ENCODE peak calls at places on chromosomes 11 and 22, in ten cellular contexts. H is HL-60; B is Calu3; Q is stomach; G is HFF-Myc; J is choroid plexus epithelial cell; U is lower lobe of right lung; A is CD8-positive, alpha-beta T cell; Y is BJ; F is right lobe of liver. L is an unnamed sample.

GRCh38 chr11:84420261-84420660 is 1134.1 kb upstream of the CCDC90B start:
- DNase-seq in H (no peak), Q (no peak), J (peak), B (no peak), A (no peak), U (no peak), G (no peak), Y (no peak), F (no peak), L (no peak)

GRCh38 chr11:69498614-69499175 is 17.2 kb downstream of the LINC01488 start:
- DNase-seq in Q (no peak), A (no peak), B (no peak), J (no peak), F (peak), U (peak), G (no peak), Y (no peak), H (no peak), L (no peak)

GRCh38 chr11:104783241-104783640 is 115.0 kb downstream of the CASP12 start:
- DNase-seq in Q (no peak), J (no peak), G (no peak), Y (no peak), F (no peak), U (no peak), B (no peak), H (no peak), A (no peak), L (no peak)

GRCh38 chr11:131408011-131408640 is 37.7 kb downstream of the NTM start:
- DNase-seq in Q (peak), J (peak), B (no peak), Y (peak), A (no peak), F (no peak), G (no peak), H (peak), U (no peak), L (no peak)

GRCh38 chr11:1283906-1284305 is 25.5 kb downstream of the TOLLIP start:
- DNase-seq in H (no peak), G (no peak), F (peak), Q (no peak), B (no peak), U (peak), J (no peak), Y (no peak), A (no peak), L (no peak)

GRCh38 chr22:35537252-35537651 is 3.4 kb upstream of the RASD2 start:
- DNase-seq in G (no peak), H (no peak), U (no peak), B (no peak), F (no peak), Y (no peak), Q (no peak), J (no peak), A (no peak), L (no peak)

GRCh38 chr11:2084721-2085120 is 54.5 kb downstream of the IGF2 start:
- DNase-seq in H (no peak), B (no peak), U (no peak), A (no peak), F (no peak), G (no peak), J (no peak), Y (no peak), Q (peak), L (no peak)

GRCh38 chr11:1873048-1873812 is 18.5 kb downstream of the PRR33 start:
- DNase-seq in U (peak), H (no peak), Y (no peak), J (peak), B (no peak), F (peak), Q (no peak), A (no peak), G (no peak), L (peak)

GRCh38 chr22:42596376-42596775 is 18.3 kb downstream of the POLDIP3 start:
- DNase-seq in H (no peak), U (no peak), F (no peak), G (no peak), Q (no peak), A (no peak), J (peak), Y (no peak), B (no peak), L (no peak)

GRCh38 chr22:49621601-49622210 is 206.0 kb downstream of the BRD1 start:
- DNase-seq in A (no peak), U (no peak), J (no peak), Q (no peak), F (peak), Y (no peak), B (no peak), G (no peak), H (no peak), L (no peak)

GRCh38 chr11:32396991-32397390 is 38.3 kb downstream of the WT1 start:
- DNase-seq in A (no peak), H (no peak), B (no peak), Y (no peak), F (no peak), U (no peak), G (no peak), J (peak), Q (no peak), L (no peak)

GRCh38 chr22:24165673-24166072 is 15.6 kb upstream of the SUSD2 start:
- DNase-seq in J (no peak), A (no peak), Y (no peak), G (no peak), Q (no peak), H (no peak), U (no peak), F (no peak), B (no peak), L (no peak)

GRCh38 chr11:73087730-73088129 is 54.4 kb downstream of the FCHSD2 start:
- DNase-seq in B (no peak), A (no peak), J (peak), Q (no peak), U (no peak), H (peak), Y (no peak), G (no peak), F (no peak), L (peak)

GRCh38 chr11:443542-444199 is 1.9 kb upstream of the ANO9 start:
- DNase-seq in F (no peak), G (no peak), U (peak), H (no peak), Q (no peak), J (peak), B (no peak), Y (no peak), A (no peak), L (peak)

GRCh38 chr11:101618691-101619090 is 34.9 kb upstream of the TRPC6 start:
- DNase-seq in G (peak), F (no peak), A (no peak), B (no peak), J (no peak), H (no peak), Y (peak), Q (no peak), U (no peak), L (peak)

GRCh38 chr22:49453816-49454215 is 373.9 kb downstream of the BRD1 start:
- DNase-seq in B (no peak), F (no peak), Y (no peak), H (no peak), G (no peak), U (no peak), J (no peak), Q (no peak), A (no peak), L (no peak)

GRCh38 chr11:108472681-108473080 is 5.4 kb upstream of the C11orf65 start:
- DNase-seq in A (no peak), U (no peak), H (no peak), B (no peak), F (no peak), J (no peak), G (no peak), Q (no peak), Y (no peak), L (no peak)

GRCh38 chr11:74842967-74843366 is 94.3 kb downstream of the RNF169 start:
- DNase-seq in B (no peak), F (no peak), H (no peak), Y (no peak), Q (no peak), U (no peak), J (no peak), G (no peak), A (no peak), L (no peak)

GRCh38 chr11:59204736-59205135 is 8.0 kb downstream of the MPEG1 start:
- DNase-seq in B (no peak), Q (no peak), U (no peak), Y (no peak), H (no peak), G (no peak), J (no peak), F (no peak), A (no peak), L (no peak)

GRCh38 chr11:2153581-2154194 is 7.3 kb downstream of the INS start:
- DNase-seq in G (no peak), Q (no peak), F (no peak), B (no peak), A (no peak), U (no peak), J (no peak), Y (no peak), H (no peak), L (no peak)

GRCh38 chr11:115193931-115194797 is 310.1 kb downstream of the CADM1 start:
- DNase-seq in H (no peak), U (no peak), G (no peak), J (no peak), Q (no peak), Y (no peak), F (no peak), B (no peak), A (no peak), L (no peak)

GRCh38 chr11:2249191-2249916 is 21.0 kb downstream of the ASCL2 start:
- DNase-seq in F (peak), A (no peak), Y (no peak), G (no peak), B (no peak), U (no peak), H (no peak), Q (no peak), J (no peak), L (no peak)

GRCh38 chr11:76598426-76598839 is 72.1 kb downstream of the LRRC32 start:
- DNase-seq in Q (no peak), J (peak), U (no peak), F (no peak), G (no peak), Y (no peak), B (no peak), A (no peak), H (peak), L (peak)

GRCh38 chr11:117230981-117231636 is 764 bp downstream of the PCSK7 start:
- DNase-seq in A (no peak), Y (no peak), H (no peak), J (no peak), G (no peak), F (no peak), Q (no peak), U (no peak), B (no peak), L (no peak)

GRCh38 chr11:62132188-62132587 is 8.4 kb downstream of the INCENP start:
- DNase-seq in G (no peak), H (no peak), U (no peak), J (no peak), B (no peak), Q (peak), Y (no peak), A (no peak), F (no peak), L (peak)

GRCh38 chr22:38032681-38033521 is 24.3 kb upstream of the PICK1 start:
- DNase-seq in H (peak), Y (peak), F (no peak), Q (no peak), J (peak), B (no peak), U (no peak), G (peak), A (no peak), L (peak)

GRCh38 chr22:29040385-29041275 is 21.0 kb downstream of the C22orf31 start:
- DNase-seq in A (peak), G (peak), F (no peak), J (peak), Y (peak), H (peak), B (peak), U (no peak), Q (peak), L (peak)

GRCh38 chr11:10392680-10393079 is 62.4 kb upstream of the AMPD3 start:
- DNase-seq in Y (no peak), A (no peak), Q (no peak), G (no peak), U (no peak), H (no peak), J (no peak), F (no peak), B (no peak), L (no peak)

GRCh38 chr11:72581067-72581466 is 93.2 kb downstream of the PDE2A start:
- DNase-seq in A (no peak), B (no peak), Y (no peak), H (no peak), Q (no peak), U (no peak), J (no peak), F (peak), G (no peak), L (no peak)

GRCh38 chr22:48918585-48919186 is 909.0 kb downstream of the BRD1 start:
- DNase-seq in U (no peak), A (no peak), B (no peak), Q (peak), J (no peak), F (no peak), H (no peak), Y (no peak), G (no peak), L (no peak)

GRCh38 chr22:42065408-42066132 is 5.0 kb downstream of the NAGA start:
- DNase-seq in B (no peak), A (no peak), F (no peak), J (no peak), U (no peak), Y (no peak), G (no peak), Q (no peak), H (no peak), L (no peak)

GRCh38 chr11:60835472-60835871 is 6.4 kb upstream of the CCDC86 start:
- DNase-seq in B (no peak), U (no peak), A (no peak), F (no peak), G (no peak), Q (no peak), H (no peak), Y (no peak), J (no peak), L (no peak)

GRCh38 chr22:21816787-21817496 is 50.5 kb downstream of the MAPK1 start:
- DNase-seq in A (peak), J (peak), B (peak), Q (no peak), U (no peak), G (peak), Y (peak), H (peak), F (no peak), L (peak)

GRCh38 chr11:14584595-14584994 is 59.0 kb upstream of the PDE3B start:
- DNase-seq in H (no peak), J (no peak), G (no peak), U (no peak), B (peak), F (no peak), A (no peak), Q (no peak), Y (no peak), L (no peak)

GRCh38 chr22:30423296-30423958 is 2.1 kb upstream of the MTFP1 start:
- DNase-seq in Y (no peak), F (peak), H (no peak), U (peak), J (peak), Q (no peak), A (peak), G (no peak), B (peak), L (no peak)

GRCh38 chr11:120182790-120183491 is 27.9 kb upstream of the OAF start:
- DNase-seq in G (no peak), J (no peak), A (no peak), B (no peak), Y (no peak), Q (peak), H (no peak), U (no peak), F (peak), L (peak)

GRCh38 chr11:120184371-120184945 is 26.4 kb upstream of the OAF start:
- DNase-seq in Y (no peak), U (no peak), A (no peak), F (no peak), H (no peak), J (no peak), B (no peak), Q (peak), G (no peak), L (no peak)

GRCh38 chr11:120184946-120185677 is 25.7 kb upstream of the OAF start:
- DNase-seq in G (no peak), J (peak), Y (no peak), A (no peak), H (no peak), Q (peak), F (peak), B (no peak), U (no peak), L (no peak)

GRCh38 chr11:120182357-120182756 is 28.5 kb upstream of the OAF start:
- DNase-seq in A (no peak), Q (peak), G (no peak), Y (no peak), H (no peak), J (no peak), F (no peak), U (no peak), B (no peak), L (no peak)

GRCh38 chr11:120183701-120184141 is 27.1 kb upstream of the OAF start:
- DNase-seq in Y (no peak), A (no peak), U (no peak), J (no peak), G (no peak), Q (peak), F (no peak), B (no peak), H (no peak), L (no peak)
- TF ChIP-seq CTCF in Y (no peak), A (no peak), U (no peak), J (no peak), G (no peak), Q (no peak), F (no peak), B (no peak), H (no peak), L (no peak)

DNA sequence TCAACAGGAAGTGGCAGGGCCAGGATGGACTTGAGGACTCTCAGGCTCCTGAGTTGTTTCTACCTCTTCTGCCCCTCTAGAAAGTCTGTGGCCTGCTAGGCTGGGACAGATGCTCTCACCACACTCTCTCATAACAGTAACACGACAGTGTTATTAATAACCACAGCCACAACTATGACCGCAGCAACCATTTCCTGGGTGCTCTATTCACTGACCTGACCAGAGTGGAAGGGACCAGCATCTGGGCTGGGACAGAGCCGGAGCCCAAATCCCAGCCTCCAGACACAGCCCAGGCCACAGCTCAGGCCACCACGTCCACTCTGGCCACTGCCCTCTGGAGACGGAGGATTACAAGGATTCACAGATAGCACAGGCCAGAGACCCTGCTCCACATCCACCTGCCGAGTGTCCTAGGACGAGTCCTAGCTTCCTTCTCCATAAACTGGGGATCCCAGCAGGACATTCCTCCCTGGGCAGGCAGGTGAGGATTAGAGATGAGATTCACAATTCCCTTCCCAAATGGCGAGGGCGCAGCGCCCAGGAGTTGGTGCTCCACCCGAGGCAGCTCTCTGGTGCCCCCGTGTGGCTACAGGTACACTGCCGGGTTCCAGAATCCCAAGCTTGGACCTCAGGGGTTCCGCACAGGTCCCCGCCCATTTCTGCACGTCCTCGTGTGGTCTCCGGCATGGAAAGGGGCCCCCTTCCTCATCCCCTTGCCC is 7.1 kb downstream of the PNPLA5 start:
- DNase-seq in Q (peak), J (peak), Y (no peak), U (peak), G (no peak), H (peak), B (peak), A (no peak), F (no peak), L (peak)
- TF ChIP-seq CTCF in Q (peak), J (peak), Y (peak), U (peak), G (peak), H (peak), B (peak), A (peak), F (peak), L (peak)

DNA sequence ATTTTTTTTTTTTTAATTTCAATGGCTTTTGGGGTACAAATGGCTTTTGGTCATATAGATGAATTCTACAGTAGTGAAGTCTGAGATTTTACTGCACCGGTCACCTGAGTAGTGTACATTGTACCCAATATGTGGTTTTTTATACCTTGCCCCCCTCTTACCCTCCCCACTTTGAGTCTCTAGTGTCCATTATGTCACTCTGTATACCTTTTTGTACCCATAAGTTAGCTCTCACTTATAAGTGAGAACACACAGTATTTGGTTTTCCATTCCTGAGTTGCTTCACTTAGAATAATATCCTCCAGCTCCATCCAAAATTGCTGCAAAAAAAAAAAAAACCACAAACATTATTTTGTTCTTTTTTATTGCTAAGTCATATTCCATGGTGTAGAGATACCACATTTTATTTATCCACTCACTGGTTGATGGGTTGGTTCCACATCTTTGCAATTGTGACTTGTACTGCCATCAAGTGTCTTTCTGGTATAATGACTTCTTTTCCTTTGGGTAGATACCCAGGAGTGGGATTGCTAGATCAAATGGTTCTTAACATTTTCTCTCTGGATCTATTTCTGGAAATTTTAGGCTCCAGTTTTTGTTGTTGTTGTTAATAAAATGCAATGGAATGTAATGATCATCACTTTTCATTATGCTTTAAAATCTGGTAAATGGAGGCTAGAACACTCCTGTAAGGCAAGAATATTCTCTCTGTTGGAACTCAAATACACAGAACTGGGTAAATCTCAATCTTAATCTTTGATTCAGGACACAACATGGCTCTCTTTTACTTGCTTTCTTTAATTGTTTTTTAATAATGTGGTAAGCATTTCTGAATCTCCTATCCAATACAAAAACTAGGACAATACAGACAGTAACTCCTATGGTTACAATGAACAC is 10.3 kb downstream of the NEAT1 start:
- DNase-seq in F (no peak), G (no peak), Y (no peak), B (no peak), A (no peak), U (no peak), J (peak), Q (no peak), H (peak), L (peak)
- TF ChIP-seq CTCF in F (peak), G (no peak), Y (no peak), B (no peak), A (peak), U (peak), J (no peak), Q (no peak), H (no peak), L (no peak)

DNA sequence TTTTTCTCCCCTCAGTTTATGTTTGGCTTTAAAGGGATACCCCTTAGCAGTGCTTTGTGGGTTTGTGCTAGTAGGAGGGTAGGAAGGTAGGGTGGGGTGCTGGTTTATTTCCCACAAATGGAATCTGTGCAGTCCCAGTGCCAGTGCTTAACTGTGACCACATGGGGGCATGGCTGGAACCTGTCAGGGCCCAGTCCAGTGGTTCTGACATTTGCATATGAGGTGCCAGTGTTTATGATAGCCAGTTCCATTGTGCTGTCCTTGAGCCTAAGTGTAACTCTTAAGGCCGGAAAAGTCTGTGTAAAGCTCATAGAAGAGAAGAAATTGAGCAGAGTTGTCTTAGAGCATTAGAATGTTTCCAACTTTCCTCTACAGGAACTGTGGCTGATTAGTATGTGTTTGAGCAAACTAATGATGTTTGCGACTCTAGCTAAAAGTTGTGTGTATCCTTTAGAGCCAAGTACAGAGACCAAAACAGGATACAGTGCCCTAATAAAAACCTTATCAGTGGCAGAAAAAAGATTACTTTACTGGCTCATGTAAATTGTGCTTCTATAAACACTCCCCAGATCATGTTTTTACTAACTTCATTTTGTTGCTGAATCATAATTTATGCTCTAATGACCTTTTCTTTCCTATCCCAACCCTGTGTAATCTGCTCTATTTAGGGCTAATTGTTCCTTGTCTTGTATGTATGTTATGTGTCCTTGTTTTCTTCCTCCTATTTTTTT is 38.1 kb downstream of the DIXDC1 start:
- DNase-seq in G (no peak), F (no peak), Q (no peak), J (no peak), Y (no peak), H (no peak), B (no peak), A (no peak), U (no peak), L (no peak)
- TF ChIP-seq CTCF in G (peak), F (no peak), Q (peak), J (peak), Y (peak), H (no peak), B (no peak), A (no peak), U (peak), L (no peak)

L was measured in MCF 10A.